ENCODE peak calls at places on chromosomes 4 and X, in seven cellular contexts. E is CD8-positive, alpha-beta T cell; S is lung; Z is fibroblast of villous mesenchyme; W is mammary epithelial cell; O is GM23248; L is HCT116. H is an unnamed sample.

GRCh38 chr4:7876096-7876993 is 63.3 kb downstream of the AFAP1 start:
- DNase-seq in Z (peak), O (peak), S (no peak), E (no peak), L (no peak), W (peak), H (no peak)

GRCh38 chr4:5888222-5888701 is 4.6 kb downstream of the CRMP1 start:
- DNase-seq in W (no peak), S (no peak), O (no peak), L (no peak), E (no peak), Z (no peak), H (no peak)

GRCh38 chr4:108135549-108136209 is 33.1 kb downstream of the LEF1 start:
- DNase-seq in W (peak), Z (no peak), L (no peak), E (no peak), S (no peak), O (no peak), H (no peak)

GRCh38 chr4:23268072-23268771 is 575.5 kb downstream of the GBA3 start:
- DNase-seq in E (no peak), Z (no peak), W (no peak), L (no peak), O (no peak), S (no peak), H (no peak)

GRCh38 chr4:43411226-43411625 is 518.7 kb downstream of the GRXCR1 start:
- DNase-seq in O (peak), Z (peak), E (no peak), W (no peak), S (no peak), L (no peak), H (no peak)

GRCh38 chr4:128347175-128347868 is 59.7 kb upstream of the PGRMC2 start:
- DNase-seq in O (peak), E (no peak), L (no peak), S (no peak), Z (peak), W (no peak), H (no peak)

GRCh38 chr4:17869327-17869726 is 58.5 kb downstream of the NCAPG start:
- DNase-seq in E (no peak), W (no peak), O (no peak), Z (peak), S (no peak), L (no peak), H (no peak)

GRCh38 chrX:46686003-46686645 is 72.8 kb downstream of the SLC9A7 start:
- DNase-seq in O (peak), W (peak), L (peak), Z (peak), S (no peak), E (no peak), H (peak)

GRCh38 chrX:42714981-42715688 is 62.8 kb downstream of the PPP1R2C start:
- DNase-seq in L (no peak), S (peak), O (no peak), Z (no peak), E (no peak), W (peak), H (peak)

GRCh38 chr4:8303485-8304281 is 34.1 kb downstream of the HTRA3 start:
- DNase-seq in S (no peak), Z (peak), L (peak), W (peak), O (peak), E (no peak), H (peak)

GRCh38 chr4:42399393-42399792 is 2.1 kb downstream of the SHISA3 start:
- DNase-seq in L (no peak), Z (no peak), O (no peak), W (no peak), E (no peak), S (no peak), H (no peak)
- H3K4me3 ChIP-seq in L (no peak), Z (no peak), O (no peak), W (no peak), E (no peak), S (no peak), H (no peak)

GRCh38 chr4:152525878-152526277 is 10.0 kb downstream of the FBXW7 start:
- DNase-seq in O (no peak), Z (no peak), E (no peak), W (no peak), S (no peak), L (no peak), H (no peak)
- H3K4me3 ChIP-seq in O (no peak), Z (no peak), E (no peak), W (no peak), S (no peak), L (no peak), H (no peak)

DNA sequence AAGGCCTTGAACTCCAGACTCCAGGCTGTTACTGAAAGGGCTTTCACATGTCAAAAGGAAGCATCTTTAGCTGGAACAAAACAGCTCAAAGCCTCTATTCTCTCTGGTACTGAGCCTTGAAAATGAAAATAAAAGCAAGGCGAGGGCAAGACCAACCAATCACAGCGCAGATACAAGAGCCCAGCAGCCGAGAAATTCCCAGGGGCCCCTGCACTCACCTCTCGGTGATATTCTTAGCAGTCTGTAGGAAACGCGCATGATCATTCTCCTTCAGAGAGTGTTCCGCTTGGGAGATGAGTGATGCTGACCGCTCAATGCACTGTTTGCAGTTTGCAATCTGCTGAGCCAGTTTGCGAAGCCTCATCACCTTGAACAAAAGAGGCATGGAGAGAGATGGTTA is 138.1 kb downstream of the MID1 start:
- DNase-seq in Z (no peak), L (no peak), W (no peak), S (no peak), E (no peak), O (no peak), H (no peak)
- H3K4me3 ChIP-seq in Z (no peak), L (no peak), W (no peak), S (no peak), E (no peak), O (no peak), H (no peak)

GRCh38 chr4:145734576-145735329 is 54.8 kb downstream of the C4orf51 start:
- DNase-seq in E (no peak), L (no peak), S (peak), W (peak), Z (peak), O (peak), H (peak)
- H3K4me3 ChIP-seq in E (no peak), L (peak), S (no peak), W (peak), Z (peak), O (peak), H (peak)

GRCh38 chr4:41433361-41433760 is 104.6 kb upstream of the LIMCH1 start:
- DNase-seq in Z (no peak), W (no peak), O (no peak), S (no peak), L (no peak), E (no peak), H (no peak)

GRCh38 chr4:41435509-41435908 is 102.4 kb upstream of the LIMCH1 start:
- DNase-seq in L (no peak), O (no peak), E (no peak), Z (no peak), S (no peak), W (no peak), H (no peak)

GRCh38 chr4:41438564-41438963 is 99.4 kb upstream of the LIMCH1 start:
- DNase-seq in Z (no peak), E (no peak), L (no peak), W (peak), O (peak), S (no peak), H (no peak)

GRCh38 chr4:41436365-41437263 is 101.3 kb upstream of the LIMCH1 start:
- DNase-seq in W (no peak), L (no peak), O (no peak), E (no peak), Z (no peak), S (no peak), H (no peak)

DNA sequence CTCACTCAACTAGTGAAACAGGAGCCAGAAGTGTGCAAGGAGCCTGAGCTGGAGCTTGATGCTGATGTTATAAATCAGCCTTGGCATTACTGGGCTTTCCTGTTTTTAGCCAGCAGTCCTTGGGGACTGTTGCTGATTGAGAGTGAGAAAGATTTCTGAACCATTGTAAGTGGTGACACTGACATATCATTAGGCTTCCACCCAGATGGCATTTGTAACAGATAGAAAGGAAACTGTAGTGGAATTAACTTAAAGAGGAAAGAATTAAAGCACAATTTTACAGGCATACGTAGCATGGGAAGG is 100.7 kb upstream of the LIMCH1 start:
- DNase-seq in Z (no peak), L (no peak), E (no peak), O (no peak), S (no peak), W (no peak), H (no peak)
- H3K4me3 ChIP-seq in Z (no peak), L (no peak), E (no peak), O (no peak), S (no peak), W (no peak), H (no peak)

GRCh38 chrX:141176586-141177451 is at the start of gene LDOC1:
- DNase-seq in Z (peak), S (peak), L (no peak), W (peak), E (peak), O (peak), H (peak)
- H3K4me3 ChIP-seq in Z (peak), S (peak), L (no peak), W (peak), E (peak), O (peak), H (peak)

GRCh38 chr4:46836584-46836983 is 72.5 kb downstream of the COX7B2 start:
- DNase-seq in Z (no peak), E (no peak), O (no peak), W (no peak), S (no peak), L (no peak), H (no peak)

DNA sequence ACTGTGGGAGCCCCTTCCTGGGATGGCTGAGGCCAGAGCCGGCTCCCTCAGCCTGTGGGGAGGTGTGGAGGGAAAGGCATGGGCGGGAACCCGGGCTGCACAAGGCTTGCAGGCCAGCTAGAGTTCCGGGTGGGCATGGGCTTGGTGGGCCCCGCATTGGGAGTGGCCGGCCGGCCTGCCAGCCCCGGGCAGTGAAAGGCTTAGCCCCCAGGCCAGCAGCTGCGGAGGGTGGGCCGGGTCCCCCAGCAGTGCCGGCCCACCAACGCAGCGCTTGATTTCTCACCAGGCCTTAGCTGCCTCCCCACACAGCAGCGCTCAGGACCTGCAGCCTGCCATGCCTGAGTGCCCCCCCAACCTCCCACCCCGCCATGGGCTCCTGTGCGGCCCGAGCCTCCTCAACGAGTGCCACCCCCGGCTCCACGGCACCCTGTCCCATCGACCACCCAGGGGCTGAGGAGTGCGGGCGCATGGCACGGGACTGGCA is 78.0 kb downstream of the COX7B2 start:
- DNase-seq in E (no peak), Z (no peak), W (no peak), S (no peak), L (no peak), O (no peak), H (no peak)
- H3K4me3 ChIP-seq in E (no peak), Z (no peak), W (no peak), S (no peak), L (no peak), O (no peak), H (no peak)

GRCh38 chr4:149959391-149959790 is 118.9 kb upstream of the DCLK2 start:
- DNase-seq in L (no peak), S (no peak), Z (no peak), O (no peak), E (no peak), W (no peak), H (no peak)

GRCh38 chr4:149956678-149957077 is 121.6 kb upstream of the DCLK2 start:
- DNase-seq in L (no peak), Z (no peak), E (no peak), O (no peak), S (no peak), W (no peak), H (no peak)

GRCh38 chr4:149964001-149964400 is 114.2 kb upstream of the DCLK2 start:
- DNase-seq in Z (no peak), E (no peak), O (no peak), L (no peak), S (no peak), W (no peak), H (no peak)

DNA sequence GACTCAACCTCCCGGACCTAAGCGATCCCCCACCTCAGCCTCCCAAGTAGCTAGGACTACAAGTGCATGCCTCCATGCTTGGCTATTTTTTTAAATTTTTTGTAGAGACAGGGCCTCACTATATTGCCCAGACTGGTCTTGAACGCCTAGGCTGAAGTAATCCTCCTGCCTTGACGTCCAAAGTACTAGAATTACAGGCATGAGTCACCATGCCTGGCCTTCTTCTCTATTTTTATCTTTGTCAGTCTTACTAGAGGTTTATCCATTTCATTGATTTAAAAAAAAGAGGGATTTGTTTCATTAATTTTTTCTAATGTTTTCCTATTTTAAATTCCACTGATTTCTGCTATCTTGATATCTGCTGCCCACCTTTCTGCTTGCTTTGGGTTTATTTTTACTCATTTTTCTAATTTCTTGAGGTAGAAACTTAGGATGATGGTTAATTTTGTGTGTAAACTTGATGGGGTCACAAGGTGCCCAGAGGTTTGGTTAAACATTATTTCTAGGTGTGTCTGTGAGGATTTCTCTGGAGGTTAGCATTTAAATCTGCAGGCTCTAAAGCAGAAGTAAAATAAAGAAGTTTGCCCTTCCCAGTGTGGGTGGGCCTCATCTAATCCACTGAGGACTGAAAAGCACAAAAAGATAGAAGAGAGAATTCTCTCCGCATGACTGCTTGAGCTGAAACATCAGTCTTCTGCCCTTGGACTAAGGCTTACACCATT is 116.2 kb upstream of the DCLK2 start:
- DNase-seq in E (no peak), S (no peak), L (no peak), Z (peak), O (peak), W (no peak), H (peak)
- H3K4me3 ChIP-seq in E (no peak), S (no peak), L (no peak), Z (no peak), O (no peak), W (no peak), H (no peak)

DNA sequence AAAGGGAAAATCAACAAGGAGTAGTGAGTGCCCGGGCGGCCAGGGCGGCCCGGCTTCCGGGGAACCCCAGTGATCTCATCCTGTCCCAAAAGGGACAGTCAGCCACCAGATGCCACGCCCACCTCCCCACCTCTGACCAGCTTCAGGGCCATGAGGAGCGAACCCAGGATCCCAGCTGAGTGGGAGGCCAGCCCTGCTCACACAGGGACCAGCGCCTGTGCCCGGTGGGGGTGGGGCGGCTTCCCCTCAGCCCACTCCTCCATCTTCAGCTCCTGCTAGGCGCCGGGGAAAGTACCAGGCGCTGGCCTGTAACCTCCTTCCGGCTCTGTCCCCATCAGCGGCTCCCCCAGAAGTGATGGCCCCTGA is 6.2 kb downstream of the MYL5 start:
- DNase-seq in O (peak), S (no peak), W (no peak), L (no peak), E (no peak), Z (no peak), H (no peak)
- H3K4me3 ChIP-seq in O (peak), S (no peak), W (no peak), L (no peak), E (peak), Z (peak), H (no peak)